ENCODE peak calls at places on chromosome 18, in ten cellular contexts. One of them, this sample, is unnamed.

GRCh38 chr18:45324489-45325111 is 290.7 kb upstream of the SLC14A2 start:
- DNase-seq in ovary: peak; percentile 41
- DNase-seq in endothelial cell of umbilical vein: no peak
- DNase-seq in adrenal gland: peak; percentile 71
- DNase-seq in IMR-90: peak; percentile 8
- DNase-seq in suprapubic skin: peak; percentile 79
- DNase-seq in A549: no peak
- DNase-seq in stomach: no peak
- DNase-seq in transverse colon: peak; percentile 20
- DNase-seq in Peyer's patch: no peak
- DNase-seq in this sample: no peak

GRCh38 chr18:48136544-48137353 is 206.3 kb upstream of the SMAD2 start:
- DNase-seq in Peyer's patch: no peak
- DNase-seq in endothelial cell of umbilical vein: no peak
- DNase-seq in IMR-90: no peak
- DNase-seq in A549: peak; percentile 14
- DNase-seq in ovary: peak; percentile 56
- DNase-seq in stomach: peak; percentile 63
- DNase-seq in transverse colon: peak; percentile 69
- DNase-seq in adrenal gland: no peak
- DNase-seq in suprapubic skin: no peak
- DNase-seq in this sample: no peak

GRCh38 chr18:10067670-10068659 is 154.1 kb downstream of the VAPA start:
- DNase-seq in adrenal gland: no peak
- DNase-seq in transverse colon: no peak
- DNase-seq in ovary: no peak
- DNase-seq in suprapubic skin: no peak
- DNase-seq in A549: no peak
- DNase-seq in IMR-90: no peak
- DNase-seq in Peyer's patch: no peak
- DNase-seq in stomach: no peak
- DNase-seq in endothelial cell of umbilical vein: no peak
- DNase-seq in this sample: no peak

GRCh38 chr18:71209944-71210343 is 921.1 kb downstream of the SOCS6 start:
- DNase-seq in ovary: no peak
- DNase-seq in stomach: no peak
- DNase-seq in adrenal gland: no peak
- DNase-seq in Peyer's patch: no peak
- DNase-seq in transverse colon: no peak
- DNase-seq in IMR-90: no peak
- DNase-seq in A549: no peak
- DNase-seq in endothelial cell of umbilical vein: peak; percentile 90
- DNase-seq in suprapubic skin: no peak
- DNase-seq in this sample: no peak

GRCh38 chr18:60145776-60146175 is 226.8 kb downstream of the MC4R start:
- DNase-seq in suprapubic skin: no peak
- DNase-seq in stomach: no peak
- DNase-seq in adrenal gland: no peak
- DNase-seq in Peyer's patch: no peak
- DNase-seq in endothelial cell of umbilical vein: no peak
- DNase-seq in IMR-90: no peak
- DNase-seq in transverse colon: no peak
- DNase-seq in A549: no peak
- DNase-seq in ovary: no peak
- DNase-seq in this sample: no peak

GRCh38 chr18:36207326-36207725 is 20.0 kb downstream of the MOCOS start:
- DNase-seq in IMR-90: no peak
- DNase-seq in transverse colon: no peak
- DNase-seq in suprapubic skin: no peak
- DNase-seq in endothelial cell of umbilical vein: no peak
- DNase-seq in Peyer's patch: no peak
- DNase-seq in ovary: no peak
- DNase-seq in A549: no peak
- DNase-seq in stomach: no peak
- DNase-seq in adrenal gland: no peak
- DNase-seq in this sample: no peak

GRCh38 chr18:55314615-55315237 is 273.3 kb downstream of the TCF4 start:
- DNase-seq in stomach: no peak
- DNase-seq in endothelial cell of umbilical vein: no peak
- DNase-seq in suprapubic skin: no peak
- DNase-seq in adrenal gland: no peak
- DNase-seq in A549: no peak
- DNase-seq in transverse colon: no peak
- DNase-seq in ovary: no peak
- DNase-seq in IMR-90: no peak
- DNase-seq in Peyer's patch: no peak
- DNase-seq in this sample: no peak

GRCh38 chr18:14086459-14087231 is 45.6 kb downstream of the ZNF519 start:
- DNase-seq in endothelial cell of umbilical vein: peak; percentile 34
- DNase-seq in A549: peak; percentile 2
- DNase-seq in stomach: no peak
- DNase-seq in suprapubic skin: no peak
- DNase-seq in transverse colon: no peak
- DNase-seq in IMR-90: peak; percentile 37
- DNase-seq in adrenal gland: no peak
- DNase-seq in Peyer's patch: no peak
- DNase-seq in ovary: no peak
- DNase-seq in this sample: peak; percentile 54

GRCh38 chr18:37334494-37335125 is 231.0 kb downstream of the CELF4 start:
- DNase-seq in stomach: no peak
- DNase-seq in ovary: peak; percentile 32
- DNase-seq in A549: no peak
- DNase-seq in suprapubic skin: no peak
- DNase-seq in Peyer's patch: no peak
- DNase-seq in endothelial cell of umbilical vein: no peak
- DNase-seq in IMR-90: peak; percentile 46
- DNase-seq in adrenal gland: no peak
- DNase-seq in transverse colon: no peak
- DNase-seq in this sample: no peak

GRCh38 chr18:24497052-24497754 is 36.8 kb downstream of the HRH4 start:
- DNase-seq in adrenal gland: no peak
- DNase-seq in Peyer's patch: no peak
- DNase-seq in IMR-90: peak; percentile 65
- DNase-seq in A549: no peak
- DNase-seq in endothelial cell of umbilical vein: no peak
- DNase-seq in suprapubic skin: no peak
- DNase-seq in stomach: no peak
- DNase-seq in transverse colon: no peak
- DNase-seq in ovary: no peak
- DNase-seq in this sample: no peak

GRCh38 chr18:48027401-48027931 is 97.0 kb upstream of the SMAD2 start:
- DNase-seq in transverse colon: no peak
- DNase-seq in Peyer's patch: no peak
- DNase-seq in ovary: no peak
- DNase-seq in suprapubic skin: no peak
- DNase-seq in stomach: no peak
- DNase-seq in A549: no peak
- DNase-seq in IMR-90: no peak
- DNase-seq in endothelial cell of umbilical vein: no peak
- DNase-seq in adrenal gland: peak; percentile 88
- DNase-seq in this sample: no peak

GRCh38 chr18:56662502-56662901 is 11.3 kb downstream of the WDR7 start:
- DNase-seq in stomach: no peak
- DNase-seq in transverse colon: no peak
- DNase-seq in IMR-90: no peak
- DNase-seq in endothelial cell of umbilical vein: no peak
- DNase-seq in Peyer's patch: no peak
- DNase-seq in suprapubic skin: no peak
- DNase-seq in ovary: no peak
- DNase-seq in A549: no peak
- DNase-seq in adrenal gland: no peak
- DNase-seq in this sample: no peak

GRCh38 chr18:57054891-57055290 is 92.0 kb upstream of the BOD1L2 start:
- DNase-seq in Peyer's patch: no peak
- DNase-seq in IMR-90: no peak
- DNase-seq in adrenal gland: no peak
- DNase-seq in transverse colon: no peak
- DNase-seq in A549: no peak
- DNase-seq in endothelial cell of umbilical vein: no peak
- DNase-seq in ovary: no peak
- DNase-seq in stomach: no peak
- DNase-seq in suprapubic skin: no peak
- DNase-seq in this sample: no peak

GRCh38 chr18:2050702-2051201 is 520.6 kb downstream of the METTL4 start:
- DNase-seq in adrenal gland: no peak
- DNase-seq in endothelial cell of umbilical vein: no peak
- DNase-seq in ovary: no peak
- DNase-seq in transverse colon: no peak
- DNase-seq in stomach: no peak
- DNase-seq in IMR-90: no peak
- DNase-seq in suprapubic skin: no peak
- DNase-seq in A549: no peak
- DNase-seq in Peyer's patch: no peak
- DNase-seq in this sample: no peak

GRCh38 chr18:13584826-13585225 is 141.5 kb downstream of the FAM210A start:
- DNase-seq in endothelial cell of umbilical vein: no peak
- DNase-seq in IMR-90: no peak
- DNase-seq in Peyer's patch: no peak
- DNase-seq in ovary: no peak
- DNase-seq in A549: no peak
- DNase-seq in transverse colon: no peak
- DNase-seq in suprapubic skin: no peak
- DNase-seq in adrenal gland: peak; percentile 63
- DNase-seq in stomach: no peak
- DNase-seq in this sample: peak; percentile 68

GRCh38 chr18:36176739-36177138 is 10.6 kb upstream of the MOCOS start:
- DNase-seq in IMR-90: peak; percentile 56
- DNase-seq in endothelial cell of umbilical vein: peak; percentile 87
- DNase-seq in adrenal gland: no peak
- DNase-seq in A549: no peak
- DNase-seq in Peyer's patch: no peak
- DNase-seq in transverse colon: no peak
- DNase-seq in ovary: no peak
- DNase-seq in suprapubic skin: no peak
- DNase-seq in stomach: no peak
- DNase-seq in this sample: no peak

GRCh38 chr18:55301196-55301540 is 286.8 kb downstream of the TCF4 start:
- DNase-seq in suprapubic skin: no peak
- DNase-seq in stomach: no peak
- DNase-seq in endothelial cell of umbilical vein: no peak
- DNase-seq in Peyer's patch: no peak
- DNase-seq in ovary: no peak
- DNase-seq in transverse colon: no peak
- DNase-seq in adrenal gland: no peak
- DNase-seq in IMR-90: peak; percentile 17
- DNase-seq in A549: no peak
- DNase-seq in this sample: no peak

GRCh38 chr18:6729247-6730091 is at the start of gene ARHGAP28:
- DNase-seq in ovary: peak; percentile 94
- DNase-seq in Peyer's patch: peak; percentile 25
- DNase-seq in adrenal gland: peak; percentile 89
- DNase-seq in endothelial cell of umbilical vein: peak; percentile 96
- DNase-seq in transverse colon: peak; percentile 60
- DNase-seq in suprapubic skin: peak; percentile 74
- DNase-seq in IMR-90: peak; percentile 92
- DNase-seq in stomach: peak; percentile 70
- DNase-seq in A549: peak; percentile 5
- DNase-seq in this sample: peak; percentile 70
- TF ChIP-seq POLR2A in ovary: peak; percentile 52
- TF ChIP-seq POLR2A in Peyer's patch: no peak
- TF ChIP-seq POLR2A in adrenal gland: peak; percentile 56
- TF ChIP-seq POLR2A in endothelial cell of umbilical vein: peak; percentile 70
- TF ChIP-seq POLR2A in transverse colon: peak; percentile 19
- TF ChIP-seq POLR2A in suprapubic skin: no peak
- TF ChIP-seq POLR2A in IMR-90: peak; percentile 31
- TF ChIP-seq POLR2A in stomach: no peak
- TF ChIP-seq POLR2A in A549: no peak
- TF ChIP-seq POLR2A in this sample: no peak

GRCh38 chr18:76492669-76493212 is 2.3 kb downstream of the ZNF516 start:
- DNase-seq in ovary: peak; percentile 100
- DNase-seq in stomach: peak; percentile 99
- DNase-seq in suprapubic skin: peak; percentile 100
- DNase-seq in A549: peak; percentile 90
- DNase-seq in transverse colon: peak; percentile 99
- DNase-seq in adrenal gland: peak; percentile 99
- DNase-seq in IMR-90: peak; percentile 99
- DNase-seq in endothelial cell of umbilical vein: peak; percentile 98
- DNase-seq in Peyer's patch: peak; percentile 91
- DNase-seq in this sample: peak; percentile 99
- TF ChIP-seq POLR2A in ovary: peak; percentile 62
- TF ChIP-seq POLR2A in stomach: no peak
- TF ChIP-seq POLR2A in suprapubic skin: no peak
- TF ChIP-seq POLR2A in A549: peak; percentile 20
- TF ChIP-seq POLR2A in transverse colon: peak; percentile 66
- TF ChIP-seq POLR2A in adrenal gland: peak; percentile 75
- TF ChIP-seq POLR2A in IMR-90: no peak
- TF ChIP-seq POLR2A in endothelial cell of umbilical vein: peak; percentile 20
- TF ChIP-seq POLR2A in Peyer's patch: peak; percentile 56
- TF ChIP-seq POLR2A in this sample: no peak

GRCh38 chr18:49560277-49561126 is 1.4 kb upstream of the LIPG start:
- DNase-seq in endothelial cell of umbilical vein: peak; percentile 23
- DNase-seq in transverse colon: peak; percentile 56
- DNase-seq in ovary: peak; percentile 25
- DNase-seq in Peyer's patch: no peak
- DNase-seq in A549: no peak
- DNase-seq in stomach: no peak
- DNase-seq in IMR-90: no peak
- DNase-seq in adrenal gland: no peak
- DNase-seq in suprapubic skin: no peak
- DNase-seq in this sample: no peak

GRCh38 chr18:49561127-49561376 is 805 bp upstream of the LIPG start:
- DNase-seq in adrenal gland: no peak
- DNase-seq in suprapubic skin: no peak
- DNase-seq in stomach: no peak
- DNase-seq in IMR-90: no peak
- DNase-seq in A549: no peak
- DNase-seq in transverse colon: no peak
- DNase-seq in ovary: no peak
- DNase-seq in endothelial cell of umbilical vein: peak; percentile 46
- DNase-seq in Peyer's patch: no peak
- DNase-seq in this sample: no peak

GRCh38 chr18:49563130-49563540 is 1.3 kb downstream of the LIPG start:
- DNase-seq in IMR-90: no peak
- DNase-seq in endothelial cell of umbilical vein: peak; percentile 22
- DNase-seq in transverse colon: no peak
- DNase-seq in A549: no peak
- DNase-seq in adrenal gland: no peak
- DNase-seq in suprapubic skin: no peak
- DNase-seq in Peyer's patch: no peak
- DNase-seq in stomach: no peak
- DNase-seq in ovary: no peak
- DNase-seq in this sample: no peak

GRCh38 chr18:49562481-49563129 is 748 bp downstream of the LIPG start:
- DNase-seq in adrenal gland: no peak
- DNase-seq in stomach: no peak
- DNase-seq in A549: no peak
- DNase-seq in IMR-90: no peak
- DNase-seq in ovary: no peak
- DNase-seq in suprapubic skin: no peak
- DNase-seq in Peyer's patch: no peak
- DNase-seq in endothelial cell of umbilical vein: peak; percentile 40
- DNase-seq in transverse colon: peak; percentile 18
- DNase-seq in this sample: no peak

GRCh38 chr18:49561377-49562193 is at the start of gene LIPG:
- DNase-seq in stomach: peak; percentile 61
- DNase-seq in suprapubic skin: no peak
- DNase-seq in IMR-90: peak; percentile 50
- DNase-seq in A549: peak; percentile 36
- DNase-seq in transverse colon: peak; percentile 85
- DNase-seq in adrenal gland: no peak
- DNase-seq in endothelial cell of umbilical vein: peak; percentile 74
- DNase-seq in Peyer's patch: no peak
- DNase-seq in ovary: peak; percentile 35
- DNase-seq in this sample: peak; percentile 25
- TF ChIP-seq POLR2A in stomach: no peak
- TF ChIP-seq POLR2A in suprapubic skin: no peak
- TF ChIP-seq POLR2A in IMR-90: no peak
- TF ChIP-seq POLR2A in A549: no peak
- TF ChIP-seq POLR2A in transverse colon: peak; percentile 85
- TF ChIP-seq POLR2A in adrenal gland: no peak
- TF ChIP-seq POLR2A in endothelial cell of umbilical vein: peak; percentile 69
- TF ChIP-seq POLR2A in Peyer's patch: peak; percentile 97
- TF ChIP-seq POLR2A in ovary: no peak
- TF ChIP-seq POLR2A in this sample: no peak

GRCh38 chr18:26548144-26549102 is at the start of gene KCTD1:
- DNase-seq in transverse colon: peak; percentile 85
- DNase-seq in adrenal gland: peak; percentile 93
- DNase-seq in endothelial cell of umbilical vein: peak; percentile 79
- DNase-seq in IMR-90: peak; percentile 84
- DNase-seq in stomach: peak; percentile 83
- DNase-seq in ovary: peak; percentile 80
- DNase-seq in Peyer's patch: peak; percentile 39
- DNase-seq in A549: peak; percentile 74
- DNase-seq in suprapubic skin: peak; percentile 85
- DNase-seq in this sample: peak; percentile 79
- TF ChIP-seq POLR2A in transverse colon: no peak
- TF ChIP-seq POLR2A in adrenal gland: peak; percentile 1
- TF ChIP-seq POLR2A in endothelial cell of umbilical vein: no peak
- TF ChIP-seq POLR2A in IMR-90: no peak
- TF ChIP-seq POLR2A in stomach: no peak
- TF ChIP-seq POLR2A in ovary: no peak
- TF ChIP-seq POLR2A in Peyer's patch: no peak
- TF ChIP-seq POLR2A in A549: peak; percentile 24
- TF ChIP-seq POLR2A in suprapubic skin: no peak
- TF ChIP-seq POLR2A in this sample: peak; percentile 18

This sample was measured in erythroblast.